ENCODE peak calls at places on chromosomes 7 and 10, in six cellular contexts. W is GM23248, C is MM.1S, R is PC-9, L is PC-3, I is neural progenitor cell. G is an unnamed sample. For H3F3A, the result is how much of the 10 kb centered on the place peaks cover.

GRCh38 chr10:3500408-3500856 is 284.6 kb downstream of the KLF6 start:
- DNase-seq in W (peak), C (no peak), R (no peak), L (no peak), I (peak), G (peak)

GRCh38 chr10:103835121-103836045 is 20.0 kb downstream of the SH3PXD2A start:
- DNase-seq in W (peak), C (no peak), R (no peak), L (no peak), I (no peak), G (no peak)

GRCh38 chr10:98055875-98056516 is 25.6 kb upstream of the CRTAC1 start:
- DNase-seq in W (no peak), C (peak), R (no peak), L (peak), I (peak), G (peak)

GRCh38 chr7:24891173-24891787 is 88.7 kb downstream of the OSBPL3 start:
- DNase-seq in W (peak), C (no peak), R (no peak), L (no peak), I (no peak), G (no peak)

GRCh38 chr10:77737608-77738007 is 100.0 kb upstream of the KCNMA1 start:
- DNase-seq in W (peak), C (no peak), R (peak), L (peak), I (no peak), G (no peak)

GRCh38 chr7:29647020-29647654 is 83.5 kb downstream of the PRR15 start:
- DNase-seq in W (no peak), C (no peak), R (no peak), L (no peak), I (no peak), G (no peak)

GRCh38 chr7:44395067-44395466 is 69.7 kb upstream of the CAMK2B start:
- DNase-seq in W (no peak), C (no peak), R (no peak), L (no peak), I (no peak), G (no peak)

GRCh38 chr10:7370511-7370910 is 40.3 kb downstream of the SFMBT2 start:
- DNase-seq in W (no peak), C (no peak), R (no peak), L (no peak), I (no peak), G (no peak)

GRCh38 chr10:109895095-109895818 is 28.1 kb downstream of the XPNPEP1 start:
- DNase-seq in W (peak), C (no peak), R (no peak), L (no peak), I (no peak), G (no peak)

GRCh38 chr10:35895331-35895730 is 253.2 kb upstream of the FZD8 start:
- DNase-seq in W (peak), C (no peak), R (no peak), L (no peak), I (no peak), G (no peak)

GRCh38 chr7:86955895-86956503 is 103.5 kb downstream of the ELAPOR2 start:
- DNase-seq in W (no peak), C (no peak), R (no peak), L (no peak), I (no peak), G (no peak)

GRCh38 chr10:1715821-1716220 is 21.5 kb downstream of the ADARB2 start:
- DNase-seq in W (no peak), C (no peak), R (no peak), L (peak), I (peak), G (peak)

GRCh38 chr7:40329601-40330153 is 194.9 kb downstream of the SUGCT start:
- DNase-seq in W (peak), C (peak), R (peak), L (peak), I (peak), G (peak)

GRCh38 chr10:104333728-104334373 is 4.4 kb downstream of the ITPRIP start:
- DNase-seq in W (no peak), C (no peak), R (no peak), L (no peak), I (no peak), G (no peak)

GRCh38 chr7:140889645-140890044 is 35.1 kb downstream of the BRAF start:
- DNase-seq in W (no peak), C (no peak), R (no peak), L (no peak), I (no peak), G (no peak)

GRCh38 chr7:46610746-46611145 is 689.7 kb upstream of the IGFBP3 start:
- DNase-seq in W (no peak), C (no peak), R (no peak), L (no peak), I (no peak), G (no peak)

GRCh38 chr10:97596101-97597055 is 6.9 kb downstream of the C10orf62 start:
- DNase-seq in W (peak), C (no peak), R (peak), L (peak), I (no peak), G (no peak)

GRCh38 chr10:923844-924523 is 7.5 kb downstream of the LARP4B start:
- DNase-seq in W (no peak), C (no peak), R (no peak), L (no peak), I (no peak), G (no peak)

GRCh38 chr7:451255-452229 is 68.1 kb downstream of the PDGFA start:
- DNase-seq in W (no peak), C (no peak), R (no peak), L (no peak), I (peak), G (peak)

GRCh38 chr10:21599582-21599981 is 65.5 kb downstream of the MLLT10 start:
- DNase-seq in W (no peak), C (peak), R (no peak), L (no peak), I (no peak), G (no peak)

GRCh38 chr10:123689880-123690279 is 23.7 kb downstream of the GPR26 start:
- DNase-seq in W (no peak), C (no peak), R (no peak), L (no peak), I (no peak), G (no peak)

GRCh38 chr7:46220066-46220630 is 299.1 kb upstream of the IGFBP3 start:
- DNase-seq in W (peak), C (no peak), R (peak), L (peak), I (no peak), G (no peak)

GRCh38 chr10:102546606-102547310 is 43.0 kb downstream of the SUFU start:
- DNase-seq in W (peak), C (no peak), R (no peak), L (no peak), I (no peak), G (no peak)

GRCh38 chr7:100804681-100805431 is 22.5 kb downstream of the EPHB4 start:
- DNase-seq in W (no peak), C (no peak), R (no peak), L (no peak), I (no peak), G (no peak)

GRCh38 chr7:12729112-12729511 is 41.7 kb downstream of the ARL4A start:
- DNase-seq in W (peak), C (no peak), R (no peak), L (peak), I (peak), G (peak)

GRCh38 chr10:33129181-33129928 is 171.3 kb upstream of the ITGB1 start:
- DNase-seq in W (peak), C (no peak), R (no peak), L (peak), I (no peak), G (no peak)

GRCh38 chr7:137994091-137994688 is 7.7 kb downstream of the CREB3L2 start:
- DNase-seq in W (no peak), C (no peak), R (no peak), L (no peak), I (no peak), G (no peak)

GRCh38 chr10:119006451-119007210 is 22.9 kb upstream of the NANOS1 start:
- DNase-seq in W (peak), C (no peak), R (peak), L (peak), I (no peak), G (no peak)

GRCh38 chr10:9243861-9244515 is 1189.5 kb downstream of the GATA3 start:
- DNase-seq in W (no peak), C (no peak), R (no peak), L (no peak), I (peak), G (no peak)

GRCh38 chr7:94509264-94509878 is at the start of gene CASD1:
- DNase-seq in W (peak), C (peak), R (no peak), L (peak), I (no peak), G (peak)

GRCh38 chr10:100652406-100653130 is 92.8 kb upstream of the PAX2 start:
- DNase-seq in W (no peak), C (no peak), R (no peak), L (no peak), I (no peak), G (no peak)

GRCh38 chr10:100651916-100652315 is 93.5 kb upstream of the PAX2 start:
- DNase-seq in W (no peak), C (no peak), R (no peak), L (no peak), I (no peak), G (no peak)

GRCh38 chr10:100653957-100654834 is 91.2 kb upstream of the PAX2 start:
- DNase-seq in W (peak), C (no peak), R (no peak), L (no peak), I (peak), G (peak)

GRCh38 chr10:100655760-100656421 is 89.5 kb upstream of the PAX2 start:
- DNase-seq in W (no peak), C (no peak), R (no peak), L (no peak), I (peak), G (no peak)

GRCh38 chr10:100653238-100653956 is 92.0 kb upstream of the PAX2 start:
- DNase-seq in W (no peak), C (no peak), R (no peak), L (no peak), I (no peak), G (no peak)
- TF ChIP-seq EZH2 in W (no peak), C (no peak), R (no peak), L (no peak), I (no peak), G (no peak)

GRCh38 chr7:106049139-106049725 is 62.9 kb downstream of the SYPL1 start:
- DNase-seq in W (no peak), C (no peak), R (no peak), L (no peak), I (no peak), G (no peak)
- H3F3A ChIP-seq in W (under half), C (under half), R (under half), L (under half), I (under half), G (under half)

GRCh38 chr10:100654835-100655759 is 90.3 kb upstream of the PAX2 start:
- DNase-seq in W (peak), C (no peak), R (no peak), L (no peak), I (peak), G (peak)
- TF ChIP-seq EZH2 in W (peak), C (peak), R (no peak), L (no peak), I (peak), G (peak)

GRCh38 chr7:2863461-2864066 is 19.5 kb upstream of the GNA12 start:
- DNase-seq in W (peak), C (peak), R (peak), L (peak), I (no peak), G (peak)
- H3F3A ChIP-seq in W (under half), C (under half), R (under half), L (under half), I (under half), G (under half)

DNA sequence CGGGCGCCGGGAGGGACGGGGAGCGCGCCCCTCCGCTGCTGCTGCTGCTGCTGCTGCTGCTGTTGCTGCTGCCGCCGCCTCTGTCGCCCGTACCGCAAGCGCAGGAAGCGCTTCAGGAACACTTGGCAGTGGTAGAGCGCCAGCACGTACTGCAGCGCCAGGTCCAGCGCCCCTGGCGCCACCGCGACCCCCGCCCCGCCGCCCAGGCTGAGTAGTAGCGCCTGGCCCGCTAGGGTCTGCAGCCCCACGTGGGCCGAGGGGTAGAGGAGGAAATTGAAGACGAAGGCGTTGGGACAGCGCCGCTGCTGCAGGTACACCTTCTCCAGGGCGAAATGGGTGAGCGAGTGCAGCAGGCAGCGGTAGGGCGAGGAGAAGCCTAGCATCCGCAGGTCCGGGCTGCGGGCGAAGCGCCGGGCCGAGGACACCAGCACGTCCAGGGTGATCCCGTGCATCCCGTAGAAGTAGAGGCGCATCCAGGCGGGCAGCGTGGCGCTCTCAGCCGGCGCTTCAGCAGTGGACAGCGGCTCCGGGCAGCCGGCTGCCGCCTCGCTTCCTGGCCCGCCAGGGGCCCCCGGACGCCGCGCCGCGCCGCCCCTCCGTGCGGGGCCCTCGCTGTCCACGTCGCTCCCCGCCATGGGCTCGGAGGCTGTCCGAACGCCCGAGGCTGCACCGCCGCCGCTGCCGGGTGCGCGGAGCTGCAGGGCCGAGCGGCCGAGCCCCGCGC is at the start of gene TMEM229A:
- DNase-seq in W (peak), C (peak), R (no peak), L (peak), I (peak), G (peak)
- TF ChIP-seq EZH2 in W (no peak), C (no peak), R (no peak), L (peak), I (no peak), G (no peak)